ENCODE peak calls at places on chromosomes 4 and X, in six cellular contexts. One of them, this sample, is unnamed.
A peak's percentile ranks its signal among the peaks of the same experiment; 100 is the strongest.

GRCh38 chr4:145583656-145584055 is 35.5 kb upstream of the MMAA start:
- DNase-seq in SK-N-SH: no peak
- DNase-seq in GM12878: no peak
- DNase-seq in HepG2: no peak
- DNase-seq in K562: no peak
- DNase-seq in HCT116: no peak
- DNase-seq in this sample: no peak

GRCh38 chrX:20571611-20572010 is 304.9 kb upstream of the RPS6KA3 start:
- DNase-seq in SK-N-SH: no peak
- DNase-seq in K562: no peak
- DNase-seq in HCT116: no peak
- DNase-seq in HepG2: no peak
- DNase-seq in GM12878: no peak
- DNase-seq in this sample: peak; percentile 50

GRCh38 chr4:88939697-88940096 is 117.3 kb downstream of the FAM13A start:
- DNase-seq in HepG2: no peak
- DNase-seq in K562: no peak
- DNase-seq in SK-N-SH: no peak
- DNase-seq in GM12878: no peak
- DNase-seq in HCT116: no peak
- DNase-seq in this sample: no peak

GRCh38 chr4:8101213-8101781 is 57.3 kb downstream of the ABLIM2 start:
- DNase-seq in HepG2: peak; percentile 15
- DNase-seq in K562: no peak
- DNase-seq in HCT116: no peak
- DNase-seq in SK-N-SH: no peak
- DNase-seq in GM12878: no peak
- DNase-seq in this sample: no peak

GRCh38 chr4:169898095-169898494 is 128.1 kb downstream of the MFAP3L start:
- DNase-seq in GM12878: no peak
- DNase-seq in SK-N-SH: no peak
- DNase-seq in HepG2: no peak
- DNase-seq in HCT116: no peak
- DNase-seq in K562: no peak
- DNase-seq in this sample: no peak

GRCh38 chr4:46445689-46446339 is 55.9 kb upstream of the GABRA2 start:
- DNase-seq in GM12878: no peak
- DNase-seq in HCT116: no peak
- DNase-seq in K562: no peak
- DNase-seq in HepG2: peak; percentile 12
- DNase-seq in SK-N-SH: no peak
- DNase-seq in this sample: no peak

GRCh38 chr4:17781072-17781830 is at the start of gene FAM184B:
- DNase-seq in K562: no peak
- DNase-seq in SK-N-SH: peak; percentile 63
- DNase-seq in HepG2: no peak
- DNase-seq in HCT116: no peak
- DNase-seq in GM12878: no peak
- DNase-seq in this sample: peak; percentile 42

GRCh38 chr4:136750898-136751297 is 781.4 kb downstream of the PCDH18 start:
- DNase-seq in GM12878: no peak
- DNase-seq in HCT116: no peak
- DNase-seq in K562: no peak
- DNase-seq in SK-N-SH: no peak
- DNase-seq in HepG2: peak; percentile 5
- DNase-seq in this sample: no peak

GRCh38 chr4:55444822-55445221 is 49.1 kb downstream of the TMEM165 start:
- DNase-seq in GM12878: no peak
- DNase-seq in HCT116: peak; percentile 13
- DNase-seq in K562: peak; percentile 22
- DNase-seq in SK-N-SH: no peak
- DNase-seq in HepG2: peak; percentile 7
- DNase-seq in this sample: peak; percentile 9

GRCh38 chrX:119871599-119872395 is at the start of the genes NDUFA1 and RNF113A:
- DNase-seq in HepG2: peak; percentile 76
- DNase-seq in HCT116: peak; percentile 55
- DNase-seq in K562: peak; percentile 94
- DNase-seq in GM12878: peak; percentile 59
- DNase-seq in SK-N-SH: peak; percentile 77
- DNase-seq in this sample: peak; percentile 25

GRCh38 chr4:158065176-158065575 is 107.6 kb downstream of the GASK1B start:
- DNase-seq in HCT116: no peak
- DNase-seq in SK-N-SH: no peak
- DNase-seq in HepG2: peak; percentile 4
- DNase-seq in GM12878: no peak
- DNase-seq in K562: no peak
- DNase-seq in this sample: no peak

GRCh38 chr4:23006756-23007155 is 314.0 kb downstream of the GBA3 start:
- DNase-seq in GM12878: no peak
- DNase-seq in HCT116: no peak
- DNase-seq in HepG2: no peak
- DNase-seq in SK-N-SH: no peak
- DNase-seq in K562: no peak
- DNase-seq in this sample: no peak

GRCh38 chr4:89175611-89176010 is 64.3 kb downstream of the TIGD2 start:
- DNase-seq in HepG2: no peak
- DNase-seq in GM12878: no peak
- DNase-seq in SK-N-SH: no peak
- DNase-seq in HCT116: no peak
- DNase-seq in K562: no peak
- DNase-seq in this sample: no peak

GRCh38 chr4:173252024-173252935 is 81.9 kb downstream of the HMGB2 start:
- DNase-seq in K562: peak; percentile 86
- DNase-seq in HepG2: peak; percentile 22
- DNase-seq in HCT116: peak; percentile 99
- DNase-seq in GM12878: peak; percentile 68
- DNase-seq in SK-N-SH: no peak
- DNase-seq in this sample: no peak

GRCh38 chr4:141196227-141196928 is 24.3 kb upstream of the ZNF330 start:
- DNase-seq in HepG2: no peak
- DNase-seq in SK-N-SH: no peak
- DNase-seq in K562: no peak
- DNase-seq in HCT116: no peak
- DNase-seq in GM12878: no peak
- DNase-seq in this sample: no peak

GRCh38 chrX:43703211-43703791 is 47.2 kb downstream of the MAOA start:
- DNase-seq in HCT116: no peak
- DNase-seq in HepG2: peak; percentile 48
- DNase-seq in GM12878: no peak
- DNase-seq in K562: no peak
- DNase-seq in SK-N-SH: no peak
- DNase-seq in this sample: no peak

GRCh38 chrX:11242704-11243103 is 50.5 kb upstream of the AMELX start:
- DNase-seq in SK-N-SH: no peak
- DNase-seq in HepG2: no peak
- DNase-seq in HCT116: no peak
- DNase-seq in GM12878: no peak
- DNase-seq in K562: no peak
- DNase-seq in this sample: no peak

GRCh38 chr4:76212851-76213414 is 691 bp downstream of the SCARB2 start:
- DNase-seq in SK-N-SH: peak; percentile 46
- DNase-seq in K562: no peak
- DNase-seq in GM12878: no peak
- DNase-seq in HepG2: no peak
- DNase-seq in HCT116: no peak
- DNase-seq in this sample: no peak

GRCh38 chrX:117990438-117990837 is 126.2 kb downstream of the KLHL13 start:
- DNase-seq in HepG2: no peak
- DNase-seq in SK-N-SH: no peak
- DNase-seq in GM12878: no peak
- DNase-seq in HCT116: no peak
- DNase-seq in K562: no peak
- DNase-seq in this sample: no peak

GRCh38 chr4:140153419-140153743 is 603 bp downstream of the MAML3 start:
- DNase-seq in GM12878: no peak
- DNase-seq in SK-N-SH: no peak
- DNase-seq in HepG2: no peak
- DNase-seq in HCT116: no peak
- DNase-seq in K562: no peak
- DNase-seq in this sample: no peak

GRCh38 chr4:60780874-60781273 is 419.3 kb upstream of the ADGRL3 start:
- DNase-seq in GM12878: no peak
- DNase-seq in SK-N-SH: no peak
- DNase-seq in HepG2: no peak
- DNase-seq in HCT116: no peak
- DNase-seq in K562: no peak
- DNase-seq in this sample: no peak

GRCh38 chrX:129984196-129984962 is 1.9 kb downstream of the BCORL1 start:
- DNase-seq in SK-N-SH: peak; percentile 86
- DNase-seq in GM12878: no peak
- DNase-seq in K562: peak; percentile 50
- DNase-seq in HCT116: no peak
- DNase-seq in HepG2: no peak
- DNase-seq in this sample: no peak

GRCh38 chr4:22385615-22386014 is 130.3 kb downstream of the ADGRA3 start:
- DNase-seq in GM12878: no peak
- DNase-seq in SK-N-SH: no peak
- DNase-seq in HCT116: peak; percentile 59
- DNase-seq in HepG2: no peak
- DNase-seq in K562: no peak
- DNase-seq in this sample: no peak

GRCh38 chrX:13147758-13148157 is 103.3 kb upstream of the FAM9C start:
- DNase-seq in HepG2: no peak
- DNase-seq in K562: no peak
- DNase-seq in HCT116: no peak
- DNase-seq in SK-N-SH: no peak
- DNase-seq in GM12878: no peak
- DNase-seq in this sample: no peak
- TF ChIP-seq JUND in HepG2: no peak
- TF ChIP-seq JUND in K562: no peak
- TF ChIP-seq JUND in HCT116: no peak
- TF ChIP-seq JUND in SK-N-SH: no peak
- TF ChIP-seq JUND in GM12878: no peak
- TF ChIP-seq JUND in this sample: no peak

DNA sequence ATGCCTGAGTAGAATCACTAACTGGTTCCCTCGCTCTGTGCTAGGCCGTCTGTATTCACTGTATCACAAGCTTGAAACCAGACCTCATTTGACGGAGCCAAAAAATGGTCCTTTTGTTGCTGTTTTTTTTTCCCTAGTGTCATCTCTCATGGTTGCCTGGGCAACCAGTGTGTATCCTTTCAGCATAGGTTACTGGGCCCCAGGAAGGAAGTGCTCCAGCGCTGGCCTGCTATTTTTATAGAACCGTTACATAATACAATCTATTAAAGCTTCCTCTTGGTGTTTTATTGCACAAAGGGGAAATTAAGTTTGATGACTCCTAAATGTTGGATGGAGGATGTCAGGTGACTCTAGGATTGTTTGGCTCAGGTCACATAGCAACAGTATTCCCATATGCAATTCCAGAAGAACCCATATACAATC is 220.4 kb downstream of the SPRY1 start:
- DNase-seq in HCT116: no peak
- DNase-seq in GM12878: no peak
- DNase-seq in HepG2: no peak
- DNase-seq in SK-N-SH: peak; percentile 34
- DNase-seq in K562: no peak
- DNase-seq in this sample: no peak
- TF ChIP-seq JUND in HCT116: no peak
- TF ChIP-seq JUND in GM12878: no peak
- TF ChIP-seq JUND in HepG2: no peak
- TF ChIP-seq JUND in SK-N-SH: no peak
- TF ChIP-seq JUND in K562: no peak
- TF ChIP-seq JUND in this sample: no peak

GRCh38 chrX:9729161-9729885 is 36.3 kb downstream of the GPR143 start:
- DNase-seq in GM12878: no peak
- DNase-seq in SK-N-SH: no peak
- DNase-seq in HCT116: no peak
- DNase-seq in HepG2: peak; percentile 51
- DNase-seq in K562: no peak
- DNase-seq in this sample: no peak
- TF ChIP-seq JUND in GM12878: no peak
- TF ChIP-seq JUND in SK-N-SH: no peak
- TF ChIP-seq JUND in HCT116: no peak
- TF ChIP-seq JUND in HepG2: no peak
- TF ChIP-seq JUND in K562: no peak
- TF ChIP-seq JUND in this sample: no peak

DNA sequence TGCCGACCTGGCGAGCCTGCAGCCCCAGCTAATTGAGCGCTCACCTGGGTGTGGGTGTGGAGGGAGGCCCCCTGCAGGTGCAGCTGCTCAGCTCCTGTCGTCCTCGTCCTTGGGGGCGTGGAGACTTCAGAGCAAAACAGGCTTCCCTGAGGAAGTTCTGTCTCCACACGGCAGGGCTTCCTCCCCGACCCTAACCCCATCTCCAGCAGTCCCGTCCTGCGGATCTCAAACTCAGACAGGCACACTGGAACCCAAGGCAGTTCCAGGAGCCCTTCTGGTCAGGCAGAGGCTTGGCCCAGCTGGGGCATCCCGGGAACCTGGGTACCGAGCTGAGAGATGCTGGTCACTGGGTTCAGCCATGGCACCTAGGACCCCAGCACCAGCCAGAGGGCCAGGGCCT is 24.4 kb downstream of the TACC3 start:
- DNase-seq in HCT116: no peak
- DNase-seq in GM12878: no peak
- DNase-seq in SK-N-SH: no peak
- DNase-seq in HepG2: no peak
- DNase-seq in K562: no peak
- DNase-seq in this sample: no peak
- TF ChIP-seq JUND in HCT116: no peak
- TF ChIP-seq JUND in GM12878: no peak
- TF ChIP-seq JUND in SK-N-SH: no peak
- TF ChIP-seq JUND in HepG2: no peak
- TF ChIP-seq JUND in K562: no peak
- TF ChIP-seq JUND in this sample: no peak

GRCh38 chrX:94058728-94059382 is 384.8 kb downstream of the FAM133A start:
- DNase-seq in HepG2: peak; percentile 3
- DNase-seq in SK-N-SH: peak; percentile 26
- DNase-seq in HCT116: no peak
- DNase-seq in K562: peak; percentile 2
- DNase-seq in GM12878: no peak
- DNase-seq in this sample: no peak
- TF ChIP-seq JUND in HepG2: no peak
- TF ChIP-seq JUND in SK-N-SH: no peak
- TF ChIP-seq JUND in HCT116: no peak
- TF ChIP-seq JUND in K562: no peak
- TF ChIP-seq JUND in GM12878: no peak
- TF ChIP-seq JUND in this sample: no peak

This sample was measured in T47D.